ENCODE peak calls at places on chromosome 6, in eight cellular contexts. H is uterus, E is HepG2, A is H1, O is IMR-90, L is Peyer's patch, T is heart left ventricle, J is adrenal gland. X is an unnamed sample.

GRCh38 chr6:40395066-40395697 is 192.0 kb downstream of the LRFN2 start:
- DNase-seq in E (no peak), L (no peak), O (no peak), H (no peak), A (peak; percentile 33), T (no peak), J (peak; percentile 38), X (no peak)

GRCh38 chr6:157959451-157960227 is 22.0 kb upstream of the SYNJ2 start:
- DNase-seq in A (no peak), J (no peak), L (no peak), O (no peak), T (no peak), E (no peak), H (no peak), X (no peak)

GRCh38 chr6:3620937-3621336 is 130.6 kb downstream of the PXDC1 start:
- DNase-seq in J (no peak), O (no peak), L (no peak), T (no peak), A (no peak), H (no peak), E (no peak), X (no peak)

GRCh38 chr6:32149577-32149845 is 2.2 kb downstream of the PRRT1 start:
- DNase-seq in E (no peak), A (no peak), J (no peak), O (no peak), H (no peak), L (no peak), T (no peak), X (no peak)

GRCh38 chr6:34120953-34121675 is 24.8 kb downstream of the GRM4 start:
- DNase-seq in E (no peak), L (no peak), T (no peak), J (no peak), H (no peak), A (no peak), O (no peak), X (no peak)

GRCh38 chr6:34288581-34288980 is 39.8 kb upstream of the SMIM29 start:
- DNase-seq in E (no peak), J (no peak), H (no peak), L (no peak), T (no peak), O (no peak), A (no peak), X (no peak)

GRCh38 chr6:43950731-43951062 is 176.6 kb downstream of the MRPL14 start:
- DNase-seq in O (no peak), H (no peak), J (no peak), A (peak; percentile 30), E (no peak), T (no peak), L (no peak), X (no peak)

GRCh38 chr6:87180105-87180504 is 24.7 kb downstream of the ZNF292 start:
- DNase-seq in T (no peak), O (no peak), H (no peak), L (no peak), A (no peak), J (no peak), E (no peak), X (no peak)

GRCh38 chr6:52590634-52590985 is 13.8 kb upstream of the TRAM2 start:
- DNase-seq in E (peak; percentile 52), O (peak; percentile 83), A (no peak), L (no peak), J (no peak), H (no peak), T (no peak), X (no peak)

DNA sequence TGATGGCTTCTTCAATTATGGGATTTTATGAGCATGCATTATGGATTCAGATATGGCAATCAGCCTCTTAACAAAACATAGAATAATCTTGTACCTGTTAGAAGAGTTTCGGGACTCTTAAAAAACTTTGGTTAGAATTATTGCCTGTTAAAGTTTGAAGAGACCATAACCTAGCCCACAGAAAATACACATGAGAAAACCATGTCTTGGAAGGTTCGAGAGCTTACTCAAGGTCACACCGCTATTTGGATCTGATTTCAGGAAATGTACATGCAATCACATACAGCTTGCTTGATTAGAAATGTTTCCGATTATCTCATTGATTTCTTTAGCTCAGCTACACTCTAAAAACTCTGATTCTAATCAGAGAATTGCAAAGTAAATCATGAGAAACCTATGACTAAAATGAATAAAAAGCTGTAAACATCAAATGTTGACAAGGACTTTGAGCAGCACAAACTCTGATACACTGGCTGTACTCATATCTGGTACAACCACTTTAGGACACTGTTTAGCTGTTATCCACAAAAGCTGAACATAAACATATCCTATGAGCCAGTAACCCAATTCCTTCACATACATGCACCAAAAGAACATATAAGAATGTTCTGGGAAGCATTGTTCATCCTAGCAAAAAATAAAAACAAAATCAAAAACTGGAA is 16.3 kb downstream of the STX7 start:
- DNase-seq in T (no peak), J (no peak), E (no peak), O (no peak), H (no peak), L (no peak), A (no peak), X (no peak)
- TF ChIP-seq CTCF in T (no peak), J (no peak), E (no peak), O (no peak), H (no peak), L (no peak), A (no peak), X (no peak)

GRCh38 chr6:143061597-143062385 is 1.1 kb downstream of the AIG1 start:
- DNase-seq in E (peak; percentile 86), T (no peak), L (no peak), J (no peak), H (no peak), O (peak; percentile 12), A (no peak), X (no peak)

GRCh38 chr6:143060354-143060805 is 309 bp upstream of the AIG1 start:
- DNase-seq in H (peak; percentile 69), L (peak; percentile 84), J (peak; percentile 84), T (peak; percentile 88), O (peak; percentile 81), A (peak; percentile 87), E (peak; percentile 88), X (peak; percentile 82)

GRCh38 chr6:143058987-143059386 is 1.7 kb upstream of the AIG1 start:
- DNase-seq in O (no peak), L (no peak), T (no peak), J (no peak), A (no peak), E (peak; percentile 35), H (no peak), X (no peak)

GRCh38 chr6:143060806-143061596 is at the start of gene AIG1:
- DNase-seq in J (no peak), H (peak; percentile 65), E (no peak), O (no peak), L (peak; percentile 59), A (peak; percentile 71), T (peak; percentile 86), X (peak; percentile 63)

DNA sequence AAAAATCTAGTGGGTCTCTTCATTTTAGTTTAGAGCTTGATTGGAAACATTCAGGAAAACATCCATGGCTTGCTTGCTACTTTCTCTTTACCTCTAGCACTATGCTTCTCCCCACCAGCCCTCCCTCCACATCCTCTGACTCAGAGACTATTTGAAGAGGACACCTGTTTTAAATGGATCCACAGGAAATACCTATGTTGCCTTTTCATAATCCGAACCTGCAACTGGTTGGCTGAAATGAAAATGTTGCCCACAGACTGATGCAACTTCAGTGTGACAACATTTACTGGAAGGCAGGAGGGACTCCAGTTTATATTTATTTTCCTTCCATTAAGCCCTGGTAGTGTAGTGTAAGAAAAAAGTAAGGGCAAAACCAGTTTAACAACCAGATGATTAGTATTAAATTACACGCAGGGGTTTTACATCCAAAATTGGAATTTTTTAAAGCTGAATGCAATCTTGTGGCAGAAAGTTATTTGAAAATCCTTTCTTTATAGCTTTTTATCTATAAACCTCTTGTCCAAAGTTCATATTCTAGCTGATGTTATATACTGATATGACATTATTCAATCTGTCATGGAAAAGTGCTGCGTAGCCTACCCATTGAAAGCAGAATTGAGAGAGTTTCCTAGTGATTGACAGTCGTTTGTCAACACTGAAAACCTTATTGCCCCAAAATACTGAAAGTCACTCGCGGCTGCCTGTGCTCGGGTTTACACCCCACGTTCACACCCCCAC is 904 bp upstream of the AIG1 start:
- DNase-seq in H (no peak), L (no peak), O (peak; percentile 87), J (peak; percentile 29), E (peak; percentile 97), T (no peak), A (no peak), X (peak; percentile 68)
- TF ChIP-seq POLR2A in H (no peak), L (no peak), O (no peak), J (no peak), E (peak; percentile 47), T (no peak), A (no peak), X (no peak)

DNA sequence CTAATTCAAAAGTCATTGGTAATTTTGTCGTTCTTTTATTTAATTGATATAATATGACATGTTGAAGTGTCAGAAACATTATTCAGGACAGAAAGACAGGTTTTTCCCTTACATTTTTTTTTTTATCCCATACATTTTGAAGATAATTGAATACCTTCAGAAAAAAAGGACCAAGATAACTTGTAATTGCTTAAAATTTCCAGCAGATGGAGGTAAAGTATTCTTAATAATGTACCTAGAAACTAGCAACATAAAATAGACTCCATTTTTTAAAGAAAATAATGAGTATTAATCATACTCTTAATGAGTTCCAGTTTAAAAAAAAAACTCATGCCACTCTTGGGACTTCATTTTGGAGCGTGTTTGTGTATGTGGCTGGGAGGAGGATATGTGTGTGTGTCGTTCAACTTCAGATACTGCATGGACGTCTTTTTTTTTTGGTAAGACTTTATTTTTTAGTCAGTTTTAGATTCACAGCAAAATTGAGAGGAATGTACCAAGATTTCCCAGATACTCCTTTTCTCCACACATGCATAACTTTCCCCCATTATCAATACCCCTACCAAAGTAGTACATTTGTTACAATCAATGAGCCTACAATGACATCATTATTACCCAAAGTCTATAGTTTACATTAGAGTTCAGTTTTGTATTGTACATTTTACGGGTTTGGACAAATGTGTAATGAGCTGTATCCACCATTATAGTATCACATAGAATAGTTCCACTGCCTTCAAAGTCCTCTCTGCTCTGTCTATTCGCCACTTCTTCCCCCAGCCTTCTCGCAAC is 79.4 kb downstream of the ROS1 start:
- DNase-seq in H (no peak), E (peak; percentile 23), J (no peak), L (no peak), A (no peak), T (no peak), O (peak; percentile 28), X (peak; percentile 32)
- TF ChIP-seq CTCF in H (peak; percentile 34), E (peak; percentile 36), J (no peak), L (no peak), A (no peak), T (peak; percentile 64), O (peak; percentile 63), X (peak; percentile 19)

GRCh38 chr6:36605560-36606391 is 11.6 kb downstream of the SRSF3 start:
- DNase-seq in E (no peak), J (peak; percentile 17), T (no peak), H (no peak), O (no peak), A (no peak), L (peak; percentile 5), X (no peak)

GRCh38 chr6:36610041-36610440 is 15.9 kb downstream of the SRSF3 start:
- DNase-seq in E (no peak), J (peak; percentile 17), H (no peak), O (no peak), A (no peak), L (no peak), T (no peak), X (no peak)

GRCh38 chr6:36609582-36609981 is 15.4 kb downstream of the SRSF3 start:
- DNase-seq in A (no peak), H (no peak), L (no peak), E (no peak), O (no peak), J (peak; percentile 11), T (no peak), X (no peak)

GRCh38 chr6:36608788-36609563 is 14.8 kb downstream of the SRSF3 start:
- DNase-seq in T (no peak), O (no peak), J (peak; percentile 23), E (peak; percentile 87), A (no peak), H (no peak), L (no peak), X (no peak)

GRCh38 chr6:36607782-36608386 is 13.7 kb downstream of the SRSF3 start:
- DNase-seq in L (no peak), O (no peak), T (no peak), E (no peak), J (peak; percentile 19), H (no peak), A (no peak), X (no peak)
- TF ChIP-seq POLR2A in L (no peak), O (no peak), T (no peak), E (no peak), J (no peak), H (no peak), A (no peak), X (no peak)

X was measured in endothelial cell of umbilical vein.